ENCODE peak calls at places on chromosomes 2 and 18, in six cellular contexts. E is K562, A is spleen, D is upper lobe of left lung, S is breast epithelium, L is transverse colon. Q is an unnamed sample.
A peak's percentile ranks its signal among the peaks of the same experiment; 100 is the strongest.

GRCh38 chr2:106995560-106995959 is 109.6 kb upstream of the ST6GAL2 start:
- DNase-seq in E (no peak), A (no peak), D (no peak), S (no peak), L (no peak), Q (no peak)

GRCh38 chr2:18369750-18370149 is 190.7 kb downstream of the RDH14 start:
- DNase-seq in E (no peak), A (no peak), D (no peak), S (no peak), L (no peak), Q (no peak)

GRCh38 chr2:156294945-156295580 is 37.5 kb downstream of the NR4A2 start:
- DNase-seq in E (no peak), A (no peak), D (no peak), S (no peak), L (no peak), Q (no peak)

GRCh38 chr2:195536863-195537262 is 120.2 kb upstream of the SLC39A10 start:
- DNase-seq in E (no peak), A (no peak), D (no peak), S (no peak), L (no peak), Q (no peak)

GRCh38 chr2:84971799-84972790 is 1.1 kb downstream of the KCMF1 start:
- DNase-seq in E (peak; percentile 62), A (peak; percentile 95), D (peak; percentile 93), S (peak; percentile 61), L (peak; percentile 64), Q (peak; percentile 28)

GRCh38 chr2:22694856-22695255 is 690.1 kb upstream of the KLHL29 start:
- DNase-seq in E (no peak), A (no peak), D (no peak), S (no peak), L (no peak), Q (no peak)

GRCh38 chr2:19643117-19643518 is 258.7 kb downstream of the TTC32 start:
- DNase-seq in E (no peak), A (no peak), D (no peak), S (no peak), L (no peak), Q (no peak)

GRCh38 chr18:59907172-59907571 is 7.4 kb downstream of the PMAIP1 start:
- DNase-seq in E (no peak), A (no peak), D (no peak), S (no peak), L (no peak), Q (no peak)

GRCh38 chr18:50410008-50410407 is 35.2 kb downstream of the SKA1 start:
- DNase-seq in E (peak; percentile 24), A (no peak), D (no peak), S (no peak), L (no peak), Q (no peak)

GRCh38 chr2:233152541-233152940 is 92.4 kb downstream of the INPP5D start:
- DNase-seq in E (no peak), A (peak; percentile 63), D (no peak), S (no peak), L (no peak), Q (peak; percentile 33)

GRCh38 chr2:80120866-80121265 is 183.7 kb downstream of the LRRTM1 start:
- DNase-seq in E (no peak), A (no peak), D (no peak), S (no peak), L (no peak), Q (no peak)

GRCh38 chr2:11790228-11790627 is 43.8 kb downstream of the LPIN1 start:
- DNase-seq in E (no peak), A (no peak), D (no peak), S (no peak), L (no peak), Q (no peak)

GRCh38 chr2:238945433-238946150 is 97.7 kb downstream of the TWIST2 start:
- DNase-seq in E (peak; percentile 16), A (peak; percentile 62), D (peak; percentile 50), S (no peak), L (peak; percentile 48), Q (no peak)

GRCh38 chr18:74493689-74494088 is 2.5 kb upstream of the CNDP2 start:
- DNase-seq in E (no peak), A (no peak), D (no peak), S (no peak), L (peak; percentile 59), Q (peak; percentile 47)

GRCh38 chr2:12488365-12488972 is 228.3 kb upstream of the TRIB2 start:
- DNase-seq in E (no peak), A (peak; percentile 79), D (no peak), S (no peak), L (no peak), Q (no peak)

GRCh38 chr2:206274434-206275273 is at the start of gene ZDBF2:
- DNase-seq in E (peak; percentile 69), A (peak; percentile 86), D (peak; percentile 91), S (no peak), L (peak; percentile 59), Q (peak; percentile 20)

GRCh38 chr2:149141046-149141445 is 102.5 kb downstream of the LYPD6B start:
- DNase-seq in E (no peak), A (no peak), D (no peak), S (no peak), L (peak; percentile 16), Q (no peak)

GRCh38 chr2:109063326-109063670 is 65.7 kb upstream of the SH3RF3 start:
- DNase-seq in E (no peak), A (peak; percentile 66), D (no peak), S (no peak), L (no peak), Q (peak; percentile 13)

GRCh38 chr18:37383036-37383788 is 182.4 kb downstream of the CELF4 start:
- DNase-seq in E (no peak), A (no peak), D (no peak), S (no peak), L (no peak), Q (no peak)

GRCh38 chr2:32772623-32773221 is 144.9 kb downstream of the TTC27 start:
- DNase-seq in E (peak; percentile 60), A (no peak), D (no peak), S (no peak), L (no peak), Q (no peak)

GRCh38 chr2:185782223-185782769 is 43.7 kb downstream of the FSIP2 start:
- DNase-seq in E (no peak), A (no peak), D (no peak), S (no peak), L (no peak), Q (no peak)

GRCh38 chr2:103169856-103170255 is 408.0 kb downstream of the TMEM182 start:
- DNase-seq in E (no peak), A (no peak), D (no peak), S (no peak), L (no peak), Q (no peak)

GRCh38 chr2:98432145-98432544 is 12.5 kb upstream of the INPP4A start:
- DNase-seq in E (no peak), A (no peak), D (no peak), S (no peak), L (no peak), Q (no peak)

GRCh38 chr2:106852103-106852502 is 33.9 kb downstream of the ST6GAL2 start:
- DNase-seq in E (no peak), A (no peak), D (no peak), S (no peak), L (no peak), Q (no peak)

GRCh38 chr2:239822146-239822945 is 202.8 kb downstream of the NDUFA10 start:
- DNase-seq in E (no peak), A (no peak), D (no peak), S (peak; percentile 35), L (no peak), Q (no peak)

GRCh38 chr2:55518846-55519167 is 711 bp upstream of the CFAP36 start:
- DNase-seq in E (peak; percentile 25), A (no peak), D (no peak), S (no peak), L (no peak), Q (no peak)

GRCh38 chr2:1739322-1739957 is 4.9 kb downstream of the PXDN start:
- DNase-seq in E (no peak), A (no peak), D (no peak), S (no peak), L (no peak), Q (no peak)

GRCh38 chr2:99861376-99861760 is 281.0 kb downstream of the AFF3 start:
- DNase-seq in E (no peak), A (no peak), D (no peak), S (no peak), L (no peak), Q (no peak)
- H3K27me3 ChIP-seq in E (peaks cover 7% of the 10 kb centered on the region), A (no peaks in the 10 kb centered on the region), D (no peaks in the 10 kb centered on the region), S (no peaks in the 10 kb centered on the region), L (no peaks in the 10 kb centered on the region), Q (no peaks in the 10 kb centered on the region)

DNA sequence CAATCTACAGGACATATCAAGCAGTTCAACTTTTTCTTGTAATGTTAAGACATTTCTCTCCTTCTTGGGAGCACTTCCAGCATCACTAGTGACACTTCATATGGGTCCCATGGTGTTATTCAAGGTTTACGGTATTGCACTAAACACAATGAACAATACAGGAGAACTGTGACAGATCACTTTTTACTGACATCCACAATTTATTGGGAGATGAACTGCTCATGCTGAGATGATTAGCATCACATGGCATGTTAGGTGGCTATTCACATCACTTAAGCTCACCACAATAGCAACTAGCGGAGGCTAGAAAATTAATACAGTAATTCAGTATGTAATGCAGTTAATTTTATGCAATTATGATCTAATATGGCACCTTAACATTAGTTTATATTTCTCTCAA is 264.4 kb downstream of the ERBB4 start:
- DNase-seq in E (no peak), A (no peak), D (no peak), S (no peak), L (no peak), Q (no peak)
- TF ChIP-seq POLR2AphosphoS5 in E (no peak), A (no peak), D (no peak), S (no peak), L (no peak), Q (no peak)

GRCh38 chr2:5392658-5393057 is 299.5 kb upstream of the SOX11 start:
- DNase-seq in E (no peak), A (no peak), D (no peak), S (no peak), L (no peak), Q (no peak)
- H3K27me3 ChIP-seq in E (no peaks in the 10 kb centered on the region), A (no peaks in the 10 kb centered on the region), D (no peaks in the 10 kb centered on the region), S (no peaks in the 10 kb centered on the region), L (no peaks in the 10 kb centered on the region), Q (no peaks in the 10 kb centered on the region)

DNA sequence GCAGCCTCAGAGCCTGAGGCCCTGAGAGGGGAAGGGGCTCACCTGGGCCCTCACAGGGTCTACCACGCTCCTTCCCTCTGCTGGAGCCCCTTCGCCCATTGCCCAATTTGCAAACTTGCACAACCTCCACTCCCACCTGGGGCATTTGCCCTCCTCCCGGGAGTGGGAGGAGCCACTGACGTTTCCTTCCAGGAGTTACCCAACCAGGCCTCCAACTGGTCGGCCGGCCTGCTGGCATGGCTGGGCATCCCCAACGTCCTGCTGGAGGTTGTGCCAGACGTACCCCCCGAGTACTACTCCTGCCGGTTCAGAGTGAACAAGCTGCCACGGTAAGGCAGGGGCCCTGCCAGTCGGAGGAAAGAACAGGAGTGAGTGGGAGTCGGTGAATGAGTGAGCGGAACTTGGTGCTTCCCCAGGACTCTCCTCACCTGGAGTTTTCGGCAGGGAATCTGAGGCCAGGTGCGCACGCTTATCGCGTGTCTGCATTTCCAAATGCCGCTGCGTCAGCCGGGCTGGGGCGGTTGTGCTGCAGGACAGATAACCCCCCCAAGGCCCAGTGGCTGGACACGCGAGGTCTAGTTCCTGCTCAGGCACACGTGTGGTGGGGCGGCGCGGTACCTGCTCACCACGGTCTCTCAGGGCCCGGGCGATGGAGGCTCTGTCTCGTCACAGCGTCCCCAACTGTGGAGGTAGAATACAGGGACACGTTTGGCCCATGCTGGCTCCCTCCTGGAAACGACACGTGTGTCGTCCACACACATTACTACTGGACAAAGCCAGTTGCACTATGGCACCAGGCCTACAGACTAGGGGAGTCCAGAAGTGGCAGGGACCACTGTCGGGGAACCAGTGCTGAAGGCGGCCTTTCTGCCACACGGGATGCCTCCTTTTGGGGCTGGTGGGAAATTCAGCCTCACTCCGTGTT is 11.7 kb downstream of the ANO7 start:
- DNase-seq in E (no peak), A (no peak), D (peak; percentile 69), S (no peak), L (no peak), Q (no peak)
- TF ChIP-seq POLR2AphosphoS5 in E (no peak), A (no peak), D (no peak), S (no peak), L (no peak), Q (no peak)

Q was measured in prostate gland.